ENCODE peak calls at places on chromosomes 5 and 9, in four cellular contexts. Y is ELR, M is adrenal gland, N is WERI-Rb-1. P is an unnamed sample.

GRCh38 chr5:87170799-87171198 is 96.9 kb upstream of the RASA1 start:
- DNase-seq in M (no peak), N (no peak), Y (no peak), P (no peak)

GRCh38 chr5:133962801-133963476 is 5.5 kb downstream of the C5orf15 start:
- DNase-seq in Y (peak), N (no peak), M (no peak), P (no peak)

GRCh38 chr5:65103674-65104035 is 334.9 kb downstream of the CWC27 start:
- DNase-seq in N (no peak), Y (no peak), M (no peak), P (no peak)

GRCh38 chr5:61624966-61625681 is 293.1 kb downstream of the ZSWIM6 start:
- DNase-seq in M (no peak), N (no peak), Y (peak), P (no peak)

GRCh38 chr5:128083811-128084227 is 253 bp downstream of the SLC12A2 start:
- DNase-seq in M (no peak), N (no peak), Y (no peak), P (no peak)

GRCh38 chr5:176851380-176851779 is 41.0 kb downstream of the UNC5A start:
- DNase-seq in N (no peak), M (no peak), Y (no peak), P (no peak)

GRCh38 chr5:150789943-150790611 is 11.5 kb downstream of the SMIM3 start:
- DNase-seq in Y (peak), N (peak), M (peak), P (peak)

GRCh38 chr9:70639853-70640814 is 225.7 kb upstream of the KLF9 start:
- DNase-seq in M (no peak), Y (peak), N (no peak), P (no peak)

GRCh38 chr5:6701500-6701899 is 11.7 kb upstream of the TENT4A start:
- DNase-seq in Y (no peak), N (no peak), M (no peak), P (no peak)

GRCh38 chr9:281753-282645 is 67.3 kb downstream of the DOCK8 start:
- DNase-seq in N (no peak), M (no peak), Y (no peak), P (no peak)

GRCh38 chr9:734831-735511 is 106.5 kb upstream of the DMRT1 start:
- DNase-seq in N (no peak), M (peak), Y (peak), P (no peak)

GRCh38 chr9:134693011-134693410 is 51.4 kb downstream of the COL5A1 start:
- DNase-seq in N (no peak), Y (no peak), M (no peak), P (peak)

GRCh38 chr5:127203818-127204217 is 86.8 kb upstream of the MEGF10 start:
- DNase-seq in Y (peak), N (no peak), M (no peak), P (no peak)

GRCh38 chr5:53067641-53068040 is 41.9 kb downstream of the MOCS2 start:
- DNase-seq in M (no peak), Y (peak), N (no peak), P (no peak)

P was measured in DND-41.